ENCODE peak calls at places on chromosome 6, in seven cellular contexts. P is left lung, N is left ventricle myocardium inferior, K is psoas muscle, M is tibial artery, J is Peyer's patch, Q is GM13977. T is an unnamed sample.

GRCh38 chr6:8710668-8711431 is 275.5 kb upstream of the SLC35B3 start:
- DNase-seq in P (no peak), N (no peak), K (no peak), M (no peak), J (no peak), Q (no peak), T (no peak)

GRCh38 chr6:36969240-36969691 is 14.7 kb downstream of the PI16 start:
- DNase-seq in P (peak; percentile 85), N (no peak), K (no peak), M (no peak), J (no peak), Q (no peak), T (no peak)

GRCh38 chr6:11989376-11989775 is 22.7 kb upstream of the HIVEP1 start:
- DNase-seq in P (no peak), N (no peak), K (no peak), M (no peak), J (no peak), Q (no peak), T (no peak)

GRCh38 chr6:55853008-55854001 is 22.1 kb downstream of the BMP5 start:
- DNase-seq in P (no peak), N (no peak), K (no peak), M (no peak), J (no peak), Q (no peak), T (no peak)

GRCh38 chr6:33297956-33298772 is 578 bp downstream of the RGL2 start:
- DNase-seq in P (peak; percentile 84), N (no peak), K (peak; percentile 66), M (peak; percentile 85), J (peak; percentile 67), Q (peak; percentile 88), T (peak; percentile 89)

GRCh38 chr6:131524695-131525336 is 48.2 kb upstream of the ARG1 start:
- DNase-seq in P (peak; percentile 16), N (no peak), K (no peak), M (no peak), J (no peak), Q (no peak), T (no peak)

GRCh38 chr6:8434727-8435092 is 635 bp downstream of the SLC35B3 start:
- DNase-seq in P (no peak), N (no peak), K (no peak), M (no peak), J (no peak), Q (peak; percentile 23), T (peak; percentile 16)

GRCh38 chr6:112037783-112038216 is 16.1 kb upstream of the CCN6 start:
- DNase-seq in P (no peak), N (peak; percentile 54), K (peak; percentile 87), M (peak; percentile 94), J (no peak), Q (no peak), T (no peak)

GRCh38 chr6:38708483-38708882 is 5.5 kb upstream of the GLO1 start:
- DNase-seq in P (no peak), N (no peak), K (no peak), M (no peak), J (no peak), Q (no peak), T (no peak)

GRCh38 chr6:105711216-105711615 is 308.3 kb upstream of the PREP start:
- DNase-seq in P (no peak), N (no peak), K (no peak), M (no peak), J (no peak), Q (no peak), T (no peak)

GRCh38 chr6:38749473-38749872 is 34.4 kb downstream of the DNAH8 start:
- DNase-seq in P (no peak), N (no peak), K (no peak), M (no peak), J (no peak), Q (no peak), T (no peak)

GRCh38 chr6:17093692-17094091 is 8.2 kb upstream of the STMND1 start:
- DNase-seq in P (no peak), N (no peak), K (no peak), M (no peak), J (no peak), Q (no peak), T (no peak)

GRCh38 chr6:17268114-17268513 is 13.0 kb upstream of the RBM24 start:
- DNase-seq in P (no peak), N (no peak), K (no peak), M (no peak), J (no peak), Q (no peak), T (no peak)

GRCh38 chr6:8828376-8828775 is 393.0 kb upstream of the SLC35B3 start:
- DNase-seq in P (no peak), N (no peak), K (no peak), M (no peak), J (no peak), Q (no peak), T (no peak)

GRCh38 chr6:118980063-118980462 is 45.1 kb upstream of the MCM9 start:
- DNase-seq in P (no peak), N (no peak), K (peak; percentile 54), M (peak; percentile 74), J (no peak), Q (no peak), T (no peak)

GRCh38 chr6:3965071-3965718 is 113.7 kb downstream of the FAM217A start:
- DNase-seq in P (no peak), N (no peak), K (no peak), M (no peak), J (no peak), Q (no peak), T (no peak)

GRCh38 chr6:11194399-11195274 is 37.8 kb downstream of the NEDD9 start:
- DNase-seq in P (no peak), N (no peak), K (no peak), M (no peak), J (no peak), Q (no peak), T (no peak)

GRCh38 chr6:138246650-138247440 is 28.6 kb upstream of the PBOV1 start:
- DNase-seq in P (no peak), N (no peak), K (no peak), M (no peak), J (no peak), Q (no peak), T (no peak)

GRCh38 chr6:149079911-149080501 is 237.5 kb upstream of the TAB2 start:
- DNase-seq in P (no peak), N (peak; percentile 68), K (peak; percentile 45), M (peak; percentile 64), J (no peak), Q (no peak), T (no peak)

GRCh38 chr6:141744971-141745370 is 387.8 kb upstream of the GJE1 start:
- DNase-seq in P (no peak), N (no peak), K (no peak), M (no peak), J (no peak), Q (no peak), T (no peak)

GRCh38 chr6:142907544-142907943 is 37.4 kb downstream of the HIVEP2 start:
- DNase-seq in P (no peak), N (no peak), K (no peak), M (no peak), J (no peak), Q (no peak), T (no peak)

DNA sequence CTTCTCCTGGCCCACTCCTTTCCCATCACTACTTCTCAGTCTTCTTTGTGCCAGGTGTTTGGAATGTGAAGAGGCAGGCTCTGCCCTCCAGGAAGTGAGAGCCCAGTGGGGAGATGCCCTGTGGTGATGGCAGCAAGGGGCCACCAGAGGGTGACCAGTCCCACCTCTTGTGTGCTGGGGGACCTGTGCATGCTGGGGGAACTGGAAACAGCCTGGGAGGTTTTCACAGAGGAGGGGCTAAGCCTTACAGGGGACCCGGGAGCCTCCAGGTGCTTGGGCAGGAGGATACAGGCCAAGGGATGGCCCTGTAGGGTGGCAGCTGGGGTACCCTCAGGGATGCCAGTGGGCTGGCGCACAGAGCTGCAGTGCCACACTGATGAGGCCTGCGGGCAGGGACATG is 72.3 kb downstream of the RAMACL start:
- DNase-seq in P (no peak), N (no peak), K (no peak), M (no peak), J (no peak), Q (no peak), T (no peak)
- TF ChIP-seq CTCF in P (no peak), N (peak; percentile 31), K (no peak), M (no peak), J (no peak), Q (no peak), T (no peak)

GRCh38 chr6:5995705-5996686 is 10.7 kb downstream of the NRN1 start:
- DNase-seq in P (peak; percentile 89), N (peak; percentile 71), K (peak; percentile 61), M (peak; percentile 61), J (no peak), Q (no peak), T (no peak)
- TF ChIP-seq CTCF in P (no peak), N (peak; percentile 47), K (peak; percentile 18), M (no peak), J (no peak), Q (no peak), T (no peak)

DNA sequence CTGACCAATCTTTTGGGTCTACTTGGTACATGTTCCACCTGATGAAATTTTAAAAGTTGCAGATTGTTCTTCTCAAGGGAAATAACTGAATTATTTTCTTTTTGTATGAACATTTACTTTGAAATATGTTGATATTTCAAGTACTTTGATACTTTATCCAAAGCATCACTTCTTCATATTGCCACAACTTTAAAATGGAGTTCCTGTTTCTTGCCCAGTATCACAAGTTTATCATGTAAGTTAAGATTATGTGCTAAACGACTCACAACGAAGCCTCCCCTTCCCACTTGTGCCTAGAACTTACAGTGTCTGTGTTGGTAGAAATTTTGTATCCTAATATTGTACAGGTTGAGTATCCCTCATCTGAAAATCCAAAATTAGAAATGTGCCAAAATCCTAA is 108.4 kb downstream of the ARID1B start:
- DNase-seq in P (no peak), N (no peak), K (no peak), M (no peak), J (no peak), Q (no peak), T (no peak)
- TF ChIP-seq CTCF in P (no peak), N (no peak), K (no peak), M (no peak), J (no peak), Q (no peak), T (no peak)

GRCh38 chr6:53666271-53666626 is 693 bp upstream of the KLHL31 start:
- DNase-seq in P (no peak), N (no peak), K (no peak), M (no peak), J (no peak), Q (no peak), T (no peak)

GRCh38 chr6:53673138-53673801 is 7.7 kb upstream of the KLHL31 start:
- DNase-seq in P (no peak), N (no peak), K (no peak), M (no peak), J (no peak), Q (no peak), T (no peak)

GRCh38 chr6:53671111-53671510 is 5.6 kb upstream of the KLHL31 start:
- DNase-seq in P (no peak), N (no peak), K (no peak), M (no peak), J (no peak), Q (no peak), T (no peak)

GRCh38 chr6:53672232-53672631 is 6.7 kb upstream of the KLHL31 start:
- DNase-seq in P (no peak), N (no peak), K (no peak), M (no peak), J (no peak), Q (no peak), T (no peak)

GRCh38 chr6:53669592-53669991 is 4.0 kb upstream of the KLHL31 start:
- DNase-seq in P (no peak), N (no peak), K (no peak), M (no peak), J (no peak), Q (no peak), T (no peak)
- TF ChIP-seq CTCF in P (no peak), N (no peak), K (no peak), M (no peak), J (no peak), Q (no peak), T (no peak)